ENCODE peak calls at places on chromosome 6, in nine cellular contexts. One of them, this sample, is unnamed.

GRCh38 chr6:115190534-115190933 is 847.7 kb upstream of the HS3ST5 start:
- DNase-seq in OCI-LY7: no peak
- DNase-seq in endodermal cell: no peak
- DNase-seq in cardiac muscle cell: no peak
- DNase-seq in K562: no peak
- DNase-seq in foreskin keratinocyte: no peak
- DNase-seq in spleen: no peak
- DNase-seq in upper lobe of right lung: no peak
- DNase-seq in CD8-positive, alpha-beta T cell: no peak
- DNase-seq in this sample: no peak

GRCh38 chr6:149334201-149334600 is 16.7 kb downstream of the TAB2 start:
- DNase-seq in OCI-LY7: no peak
- DNase-seq in endodermal cell: no peak
- DNase-seq in cardiac muscle cell: no peak
- DNase-seq in K562: no peak
- DNase-seq in foreskin keratinocyte: peak; percentile 55
- DNase-seq in spleen: no peak
- DNase-seq in upper lobe of right lung: no peak
- DNase-seq in CD8-positive, alpha-beta T cell: no peak
- DNase-seq in this sample: no peak

GRCh38 chr6:136526196-136526930 is 23.9 kb downstream of the MAP7 start:
- DNase-seq in OCI-LY7: no peak
- DNase-seq in endodermal cell: peak; percentile 90
- DNase-seq in cardiac muscle cell: peak; percentile 69
- DNase-seq in K562: no peak
- DNase-seq in foreskin keratinocyte: peak; percentile 63
- DNase-seq in spleen: peak; percentile 83
- DNase-seq in upper lobe of right lung: peak; percentile 76
- DNase-seq in CD8-positive, alpha-beta T cell: peak; percentile 18
- DNase-seq in this sample: peak; percentile 30

GRCh38 chr6:68718379-68719073 is 83.4 kb downstream of the ADGRB3 start:
- DNase-seq in OCI-LY7: no peak
- DNase-seq in endodermal cell: no peak
- DNase-seq in cardiac muscle cell: no peak
- DNase-seq in K562: no peak
- DNase-seq in foreskin keratinocyte: no peak
- DNase-seq in spleen: no peak
- DNase-seq in upper lobe of right lung: no peak
- DNase-seq in CD8-positive, alpha-beta T cell: no peak
- DNase-seq in this sample: no peak

GRCh38 chr6:134422426-134423231 is 104.7 kb upstream of the SGK1 start:
- DNase-seq in OCI-LY7: no peak
- DNase-seq in endodermal cell: no peak
- DNase-seq in cardiac muscle cell: no peak
- DNase-seq in K562: no peak
- DNase-seq in foreskin keratinocyte: peak; percentile 99
- DNase-seq in spleen: no peak
- DNase-seq in upper lobe of right lung: no peak
- DNase-seq in CD8-positive, alpha-beta T cell: no peak
- DNase-seq in this sample: no peak

GRCh38 chr6:17968081-17968518 is 19.3 kb downstream of the KIF13A start:
- DNase-seq in OCI-LY7: no peak
- DNase-seq in endodermal cell: peak; percentile 55
- DNase-seq in cardiac muscle cell: no peak
- DNase-seq in K562: no peak
- DNase-seq in foreskin keratinocyte: peak; percentile 88
- DNase-seq in spleen: no peak
- DNase-seq in upper lobe of right lung: no peak
- DNase-seq in CD8-positive, alpha-beta T cell: no peak
- DNase-seq in this sample: peak; percentile 64

GRCh38 chr6:100818066-100818465 is 63.1 kb downstream of the ASCC3 start:
- DNase-seq in OCI-LY7: no peak
- DNase-seq in endodermal cell: no peak
- DNase-seq in cardiac muscle cell: no peak
- DNase-seq in K562: no peak
- DNase-seq in foreskin keratinocyte: no peak
- DNase-seq in spleen: no peak
- DNase-seq in upper lobe of right lung: no peak
- DNase-seq in CD8-positive, alpha-beta T cell: no peak
- DNase-seq in this sample: no peak

GRCh38 chr6:130903007-130903406 is 75.8 kb downstream of the SMLR1 start:
- DNase-seq in OCI-LY7: no peak
- DNase-seq in endodermal cell: no peak
- DNase-seq in cardiac muscle cell: no peak
- DNase-seq in K562: no peak
- DNase-seq in foreskin keratinocyte: no peak
- DNase-seq in spleen: no peak
- DNase-seq in upper lobe of right lung: no peak
- DNase-seq in CD8-positive, alpha-beta T cell: no peak
- DNase-seq in this sample: no peak

GRCh38 chr6:90111387-90111786 is 185.3 kb downstream of the BACH2 start:
- DNase-seq in OCI-LY7: no peak
- DNase-seq in endodermal cell: no peak
- DNase-seq in cardiac muscle cell: no peak
- DNase-seq in K562: no peak
- DNase-seq in foreskin keratinocyte: peak; percentile 87
- DNase-seq in spleen: no peak
- DNase-seq in upper lobe of right lung: no peak
- DNase-seq in CD8-positive, alpha-beta T cell: no peak
- DNase-seq in this sample: no peak

GRCh38 chr6:93424303-93425064 is 5.1 kb upstream of the EPHA7 start:
- DNase-seq in OCI-LY7: peak; percentile 1
- DNase-seq in endodermal cell: no peak
- DNase-seq in cardiac muscle cell: peak; percentile 44
- DNase-seq in K562: no peak
- DNase-seq in foreskin keratinocyte: no peak
- DNase-seq in spleen: no peak
- DNase-seq in upper lobe of right lung: no peak
- DNase-seq in CD8-positive, alpha-beta T cell: no peak
- DNase-seq in this sample: no peak

GRCh38 chr6:42026540-42026939 is 23.8 kb upstream of the TAF8 start:
- DNase-seq in OCI-LY7: no peak
- DNase-seq in endodermal cell: no peak
- DNase-seq in cardiac muscle cell: no peak
- DNase-seq in K562: no peak
- DNase-seq in foreskin keratinocyte: no peak
- DNase-seq in spleen: peak; percentile 69
- DNase-seq in upper lobe of right lung: no peak
- DNase-seq in CD8-positive, alpha-beta T cell: no peak
- DNase-seq in this sample: no peak

GRCh38 chr6:106411034-106411433 is 50.5 kb downstream of the CRYBG1 start:
- DNase-seq in OCI-LY7: no peak
- DNase-seq in endodermal cell: no peak
- DNase-seq in cardiac muscle cell: no peak
- DNase-seq in K562: no peak
- DNase-seq in foreskin keratinocyte: no peak
- DNase-seq in spleen: no peak
- DNase-seq in upper lobe of right lung: no peak
- DNase-seq in CD8-positive, alpha-beta T cell: no peak
- DNase-seq in this sample: no peak

GRCh38 chr6:75094614-75095321 is 111.1 kb downstream of the COL12A1 start:
- DNase-seq in OCI-LY7: no peak
- DNase-seq in endodermal cell: no peak
- DNase-seq in cardiac muscle cell: no peak
- DNase-seq in K562: no peak
- DNase-seq in foreskin keratinocyte: no peak
- DNase-seq in spleen: no peak
- DNase-seq in upper lobe of right lung: no peak
- DNase-seq in CD8-positive, alpha-beta T cell: no peak
- DNase-seq in this sample: no peak

GRCh38 chr6:48476257-48476656 is 365.3 kb upstream of the PTCHD4 start:
- DNase-seq in OCI-LY7: no peak
- DNase-seq in endodermal cell: peak; percentile 72
- DNase-seq in cardiac muscle cell: peak; percentile 47
- DNase-seq in K562: no peak
- DNase-seq in foreskin keratinocyte: peak; percentile 81
- DNase-seq in spleen: no peak
- DNase-seq in upper lobe of right lung: no peak
- DNase-seq in CD8-positive, alpha-beta T cell: no peak
- DNase-seq in this sample: no peak
- TF ChIP-seq CTCF in OCI-LY7: peak; percentile 31
- TF ChIP-seq CTCF in endodermal cell: peak; percentile 84
- TF ChIP-seq CTCF in cardiac muscle cell: peak; percentile 56
- TF ChIP-seq CTCF in K562: no peak
- TF ChIP-seq CTCF in foreskin keratinocyte: peak; percentile 76
- TF ChIP-seq CTCF in spleen: no peak
- TF ChIP-seq CTCF in upper lobe of right lung: no peak
- TF ChIP-seq CTCF in CD8-positive, alpha-beta T cell: no peak
- TF ChIP-seq CTCF in this sample: no peak

DNA sequence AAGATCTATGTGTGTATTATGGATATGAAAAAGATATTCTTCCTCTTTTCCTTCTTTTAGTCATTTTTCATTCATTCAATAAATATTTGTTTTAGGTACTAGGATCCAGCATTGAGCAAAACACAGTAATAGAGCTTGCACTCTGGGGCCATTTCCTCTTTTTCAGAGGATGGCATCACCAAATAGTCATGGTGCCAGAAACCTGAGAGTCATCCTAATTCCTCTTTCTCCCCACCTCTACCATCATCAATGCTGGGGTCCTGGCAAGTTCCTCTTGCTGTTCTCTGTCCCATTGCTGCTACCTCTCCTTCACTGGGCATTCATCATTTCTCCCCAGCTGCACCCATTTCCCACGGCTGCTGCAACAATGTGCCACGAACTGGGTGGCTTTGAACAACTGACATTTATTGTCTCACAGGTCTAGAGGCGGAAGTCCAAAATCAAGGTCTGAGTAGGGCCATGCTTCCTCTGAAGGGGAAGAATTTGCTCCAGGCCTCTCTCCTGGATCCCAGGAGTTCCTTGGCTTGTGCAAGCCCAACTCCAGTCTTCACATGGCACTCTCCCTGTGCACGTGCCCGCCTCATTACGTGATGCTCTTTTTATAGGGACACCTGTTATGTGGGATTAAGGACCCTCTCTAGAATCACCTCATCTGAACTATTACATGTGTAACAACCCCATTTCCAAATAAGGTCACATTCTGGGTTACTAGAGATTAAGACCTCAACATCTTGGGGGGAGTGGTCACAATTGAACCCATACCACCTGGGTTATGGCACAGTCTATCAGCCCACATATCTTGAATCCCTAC is 9.5 kb upstream of the IGF2R start:
- DNase-seq in OCI-LY7: no peak
- DNase-seq in endodermal cell: no peak
- DNase-seq in cardiac muscle cell: no peak
- DNase-seq in K562: no peak
- DNase-seq in foreskin keratinocyte: no peak
- DNase-seq in spleen: peak; percentile 72
- DNase-seq in upper lobe of right lung: no peak
- DNase-seq in CD8-positive, alpha-beta T cell: no peak
- DNase-seq in this sample: no peak
- H3K4me1 ChIP-seq in OCI-LY7: no peaks in the 10 kb centered on the region
- H3K4me1 ChIP-seq in endodermal cell: no peaks in the 10 kb centered on the region
- H3K4me1 ChIP-seq in cardiac muscle cell: no peaks in the 10 kb centered on the region
- H3K4me1 ChIP-seq in K562: peaks cover 10% of the 10 kb centered on the region
- H3K4me1 ChIP-seq in foreskin keratinocyte: peaks cover 24% of the 10 kb centered on the region
- H3K4me1 ChIP-seq in spleen: peaks cover 5% of the 10 kb centered on the region
- H3K4me1 ChIP-seq in upper lobe of right lung: peaks cover 13% of the 10 kb centered on the region
- H3K4me1 ChIP-seq in CD8-positive, alpha-beta T cell: no peaks in the 10 kb centered on the region
- H3K4me1 ChIP-seq in this sample: peaks cover 18% of the 10 kb centered on the region

DNA sequence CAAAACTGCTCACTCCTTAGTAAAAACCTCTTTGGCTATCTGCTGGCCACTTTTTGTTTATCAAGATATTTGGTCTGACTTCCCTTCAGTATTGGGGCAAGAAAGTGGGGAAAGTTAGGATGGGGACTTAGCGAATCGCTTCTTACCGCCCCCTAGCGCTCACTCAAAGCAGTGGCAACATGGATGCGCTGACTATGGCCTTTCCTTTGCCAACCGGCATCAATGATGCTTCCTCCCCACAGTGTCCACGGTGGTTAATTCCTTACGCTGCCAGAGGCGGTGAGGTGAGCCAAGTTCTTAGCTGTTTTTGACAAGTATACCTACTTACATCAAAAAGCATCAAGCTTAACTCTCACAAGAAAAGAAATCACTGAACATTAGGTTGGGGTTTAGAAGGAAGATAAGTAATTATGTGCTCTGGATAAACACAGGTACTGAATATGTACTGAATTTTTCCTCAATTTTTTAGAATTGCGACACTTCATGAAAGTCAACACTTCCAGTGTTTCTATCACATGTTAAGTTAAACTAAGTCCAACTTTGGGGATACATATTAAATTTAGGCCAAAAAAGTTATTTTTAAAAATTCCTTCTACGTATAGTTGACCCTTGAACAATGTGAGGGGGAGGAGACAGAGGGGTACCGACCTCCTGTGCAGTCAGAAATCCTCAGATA is 86.7 kb downstream of the GMDS start:
- DNase-seq in OCI-LY7: peak; percentile 7
- DNase-seq in endodermal cell: peak; percentile 91
- DNase-seq in cardiac muscle cell: peak; percentile 40
- DNase-seq in K562: peak; percentile 79
- DNase-seq in foreskin keratinocyte: peak; percentile 39
- DNase-seq in spleen: no peak
- DNase-seq in upper lobe of right lung: no peak
- DNase-seq in CD8-positive, alpha-beta T cell: no peak
- DNase-seq in this sample: no peak
- TF ChIP-seq CTCF in OCI-LY7: peak; percentile 62
- TF ChIP-seq CTCF in endodermal cell: peak; percentile 98
- TF ChIP-seq CTCF in cardiac muscle cell: peak; percentile 49
- TF ChIP-seq CTCF in K562: peak; percentile 96
- TF ChIP-seq CTCF in foreskin keratinocyte: peak; percentile 76
- TF ChIP-seq CTCF in spleen: no peak
- TF ChIP-seq CTCF in upper lobe of right lung: peak; percentile 38
- TF ChIP-seq CTCF in CD8-positive, alpha-beta T cell: no peak
- TF ChIP-seq CTCF in this sample: no peak

GRCh38 chr6:98036344-98036743 is 753.3 kb upstream of the MMS22L start:
- DNase-seq in OCI-LY7: no peak
- DNase-seq in endodermal cell: peak; percentile 55
- DNase-seq in cardiac muscle cell: no peak
- DNase-seq in K562: no peak
- DNase-seq in foreskin keratinocyte: no peak
- DNase-seq in spleen: no peak
- DNase-seq in upper lobe of right lung: no peak
- DNase-seq in CD8-positive, alpha-beta T cell: no peak
- DNase-seq in this sample: no peak
- H3K4me1 ChIP-seq in OCI-LY7: no peaks in the 10 kb centered on the region
- H3K4me1 ChIP-seq in endodermal cell: peaks cover 3% of the 10 kb centered on the region
- H3K4me1 ChIP-seq in cardiac muscle cell: peaks cover 11% of the 10 kb centered on the region
- H3K4me1 ChIP-seq in K562: no peaks in the 10 kb centered on the region
- H3K4me1 ChIP-seq in foreskin keratinocyte: no peaks in the 10 kb centered on the region
- H3K4me1 ChIP-seq in spleen: no peaks in the 10 kb centered on the region
- H3K4me1 ChIP-seq in upper lobe of right lung: no peaks in the 10 kb centered on the region
- H3K4me1 ChIP-seq in CD8-positive, alpha-beta T cell: no peaks in the 10 kb centered on the region
- H3K4me1 ChIP-seq in this sample: no peaks in the 10 kb centered on the region

GRCh38 chr6:33752139-33753015 is 5.7 kb upstream of the IP6K3 start:
- DNase-seq in OCI-LY7: no peak
- DNase-seq in endodermal cell: no peak
- DNase-seq in cardiac muscle cell: peak; percentile 44
- DNase-seq in K562: no peak
- DNase-seq in foreskin keratinocyte: peak; percentile 37
- DNase-seq in spleen: no peak
- DNase-seq in upper lobe of right lung: no peak
- DNase-seq in CD8-positive, alpha-beta T cell: no peak
- DNase-seq in this sample: no peak
- TF ChIP-seq CTCF in OCI-LY7: no peak
- TF ChIP-seq CTCF in endodermal cell: no peak
- TF ChIP-seq CTCF in cardiac muscle cell: no peak
- TF ChIP-seq CTCF in K562: no peak
- TF ChIP-seq CTCF in foreskin keratinocyte: no peak
- TF ChIP-seq CTCF in spleen: no peak
- TF ChIP-seq CTCF in upper lobe of right lung: no peak
- TF ChIP-seq CTCF in CD8-positive, alpha-beta T cell: no peak
- TF ChIP-seq CTCF in this sample: no peak

This sample was measured in psoas muscle.